ENCODE peak calls at places on chromosomes 5 and 9, in eight cellular contexts. C, Y, U, V, K, G, D and P are unnamed samples.

GRCh38 chr9:74921732-74922131 is 31.0 kb downstream of the C9orf40 start:
- DNase-seq in G (no peak), U (no peak), D (no peak), K (no peak), C (no peak), Y (no peak), V (no peak), P (no peak)

GRCh38 chr9:479951-480350 is 265.3 kb downstream of the DOCK8 start:
- DNase-seq in D (no peak), C (no peak), G (no peak), U (no peak), V (no peak), Y (no peak), K (no peak), P (no peak)

GRCh38 chr5:179613460-179614071 is 9.9 kb downstream of the HNRNPH1 start:
- DNase-seq in U (no peak), Y (no peak), K (no peak), D (no peak), V (no peak), G (no peak), C (no peak), P (no peak)

GRCh38 chr5:21802869-21803490 is 1050.2 kb downstream of the CDH12 start:
- DNase-seq in Y (no peak), K (peak; percentile 61), C (peak; percentile 17), V (peak; percentile 41), G (no peak), D (peak; percentile 50), U (peak; percentile 47), P (peak; percentile 45)

GRCh38 chr5:139379626-139380449 is 3.3 kb downstream of the SLC23A1 start:
- DNase-seq in Y (no peak), V (no peak), C (peak; percentile 17), G (no peak), K (no peak), D (no peak), U (no peak), P (no peak)

GRCh38 chr5:61967681-61968080 is 338.3 kb upstream of the KIF2A start:
- DNase-seq in G (no peak), K (no peak), U (no peak), Y (no peak), C (no peak), D (no peak), V (no peak), P (no peak)

GRCh38 chr5:132100672-132101261 is 27.2 kb downstream of the CSF2 start:
- DNase-seq in D (no peak), V (peak; percentile 89), Y (no peak), C (no peak), K (no peak), U (no peak), G (no peak), P (no peak)

GRCh38 chr9:121654497-121655140 is 3.2 kb downstream of the DAB2IP start:
- DNase-seq in V (no peak), G (no peak), Y (no peak), K (no peak), U (no peak), D (no peak), C (no peak), P (no peak)

GRCh38 chr9:109624901-109625300 is 126.8 kb upstream of the PTPN3 start:
- DNase-seq in C (no peak), V (no peak), K (no peak), U (no peak), D (no peak), G (no peak), Y (no peak), P (no peak)

GRCh38 chr5:147461915-147462314 is 48.0 kb downstream of the DPYSL3 start:
- DNase-seq in D (no peak), G (no peak), Y (no peak), K (no peak), U (no peak), V (no peak), C (no peak), P (no peak)

GRCh38 chr5:89060768-89061167 is 177.8 kb upstream of the MEF2C start:
- DNase-seq in U (no peak), K (no peak), Y (no peak), G (no peak), D (no peak), V (no peak), C (no peak), P (no peak)

GRCh38 chr5:171615201-171616001 is 170.2 kb upstream of the SMIM23 start:
- DNase-seq in K (no peak), C (no peak), U (no peak), D (no peak), V (no peak), G (no peak), Y (no peak), P (peak; percentile 50)

GRCh38 chr9:13990336-13990735 is 323.6 kb downstream of the NFIB start:
- DNase-seq in U (no peak), V (no peak), Y (no peak), G (no peak), K (no peak), C (no peak), D (no peak), P (no peak)

GRCh38 chr5:1780621-1780945 is 19.1 kb downstream of the MRPL36 start:
- DNase-seq in U (no peak), C (no peak), K (no peak), G (no peak), Y (no peak), V (no peak), D (peak; percentile 51), P (no peak)

GRCh38 chr5:115558388-115558956 is 13.9 kb upstream of the FEM1C start:
- DNase-seq in Y (no peak), D (peak; percentile 48), V (no peak), C (no peak), U (no peak), G (no peak), K (no peak), P (no peak)

GRCh38 chr5:36441215-36441614 is 139.5 kb upstream of the RANBP3L start:
- DNase-seq in D (no peak), U (no peak), V (no peak), G (no peak), Y (no peak), C (no peak), K (no peak), P (no peak)

GRCh38 chr5:122458278-122458872 is 146.3 kb downstream of the SNCAIP start:
- DNase-seq in D (peak; percentile 39), Y (peak; percentile 28), K (peak; percentile 43), C (peak; percentile 32), V (peak; percentile 31), U (no peak), G (no peak), P (peak; percentile 66)

GRCh38 chr5:138276402-138277054 is 2.1 kb upstream of the GFRA3 start:
- DNase-seq in K (no peak), C (no peak), V (no peak), U (no peak), G (no peak), D (no peak), Y (peak; percentile 11), P (peak; percentile 11)

GRCh38 chr9:93088656-93089015 is 7.4 kb upstream of the CARD19 start:
- DNase-seq in V (no peak), C (no peak), K (no peak), U (no peak), G (no peak), Y (no peak), D (no peak), P (no peak)

GRCh38 chr9:126805546-126806262 is 864 bp downstream of the ZBTB43 start:
- DNase-seq in Y (peak; percentile 50), G (no peak), D (peak; percentile 73), V (peak; percentile 87), C (peak; percentile 76), K (peak; percentile 53), U (peak; percentile 28), P (peak; percentile 70)

GRCh38 chr5:130164966-130165365 is 260.7 kb downstream of the CHSY3 start:
- DNase-seq in K (no peak), Y (no peak), G (no peak), D (peak; percentile 82), U (peak; percentile 27), V (no peak), C (no peak), P (peak; percentile 86)

GRCh38 chr9:36341936-36342577 is 58.0 kb downstream of the RNF38 start:
- DNase-seq in K (no peak), U (no peak), V (peak; percentile 74), D (no peak), Y (no peak), C (peak; percentile 23), G (no peak), P (no peak)
- TF ChIP-seq CTCF in K (no peak), U (no peak), V (no peak), D (no peak), Y (no peak), C (no peak), G (no peak), P (no peak)

GRCh38 chr5:159975462-159976019 is 33.4 kb upstream of the TTC1 start:
- DNase-seq in D (peak; percentile 94), Y (peak; percentile 53), U (peak; percentile 98), V (no peak), K (peak; percentile 4), G (peak; percentile 89), C (no peak), P (peak; percentile 69)
- TF ChIP-seq CTCF in D (peak; percentile 62), Y (peak; percentile 63), U (peak; percentile 69), V (peak; percentile 13), K (no peak), G (peak; percentile 78), C (no peak), P (no peak)

GRCh38 chr9:91421022-91421765 is 2.4 kb downstream of the NFIL3 start:
- DNase-seq in D (peak; percentile 66), G (no peak), C (peak; percentile 67), K (peak; percentile 52), U (peak; percentile 59), Y (peak; percentile 76), V (peak; percentile 43), P (no peak)
- TF ChIP-seq CTCF in D (peak; percentile 54), G (peak; percentile 69), C (peak; percentile 36), K (peak; percentile 66), U (peak; percentile 53), Y (peak; percentile 62), V (peak; percentile 47), P (no peak)

GRCh38 chr5:56095579-56096102 is 100.9 kb upstream of the IL6ST start:
- DNase-seq in D (no peak), V (no peak), Y (no peak), K (no peak), C (peak; percentile 45), U (no peak), G (no peak), P (no peak)

GRCh38 chr5:56092115-56092514 is 97.4 kb upstream of the IL6ST start:
- DNase-seq in Y (no peak), V (no peak), G (no peak), D (no peak), U (no peak), C (no peak), K (no peak), P (no peak)

GRCh38 chr5:56091664-56092063 is 96.9 kb upstream of the IL6ST start:
- DNase-seq in V (no peak), C (no peak), U (no peak), K (no peak), Y (no peak), D (no peak), G (no peak), P (no peak)

GRCh38 chr5:56094579-56095361 is 100.0 kb upstream of the IL6ST start:
- DNase-seq in C (no peak), Y (no peak), U (no peak), D (no peak), V (no peak), K (no peak), G (no peak), P (no peak)

DNA sequence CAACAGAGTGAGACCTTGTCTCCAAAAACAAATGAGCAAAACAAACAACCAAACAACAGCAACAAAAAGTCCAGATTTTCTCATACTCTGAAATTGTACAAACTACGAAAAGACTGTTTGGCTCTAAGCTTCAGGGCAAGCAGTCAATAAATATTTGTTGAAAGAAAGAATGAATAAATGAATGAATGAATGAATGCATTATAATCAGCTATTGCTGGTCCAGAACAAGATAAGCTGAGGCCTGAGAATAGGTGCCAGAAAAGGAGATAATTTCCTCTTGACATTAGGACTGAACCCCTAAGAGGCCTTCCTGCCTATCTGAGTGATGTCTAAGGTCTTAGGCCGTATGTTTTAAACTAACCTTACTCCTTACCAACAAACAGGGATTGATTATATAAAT is 99.2 kb upstream of the IL6ST start:
- DNase-seq in C (no peak), U (no peak), Y (no peak), K (no peak), G (no peak), V (no peak), D (no peak), P (no peak)
- TF ChIP-seq CTCF in C (no peak), U (no peak), Y (no peak), K (no peak), G (no peak), V (no peak), D (no peak), P (no peak)